ENCODE peak calls at places on chromosomes 3 and 15, in four cellular contexts. N is body of pancreas, Z is GM12864, L is progenitor cell of endocrine pancreas. G is an unnamed sample.

GRCh38 chr3:25113891-25114290 is 314.2 kb upstream of the RARB start:
- DNase-seq in L (no peak), N (no peak), Z (no peak), G (no peak)

GRCh38 chr15:48653216-48653615 is 7.7 kb upstream of the FBN1 start:
- DNase-seq in L (no peak), N (no peak), Z (no peak), G (no peak)

GRCh38 chr3:112128843-112129727 is 4.0 kb downstream of the GCSAM start:
- DNase-seq in Z (peak), L (no peak), N (no peak), G (no peak)

GRCh38 chr3:135915206-135915605 is 50.3 kb upstream of the PPP2R3A start:
- DNase-seq in N (no peak), Z (no peak), L (no peak), G (no peak)

GRCh38 chr15:47803767-47804166 is 86.5 kb downstream of the SEMA6D start:
- DNase-seq in N (no peak), Z (no peak), L (no peak), G (no peak)

GRCh38 chr3:100029689-100030088 is 84.6 kb downstream of the FILIP1L start:
- DNase-seq in Z (no peak), N (no peak), L (no peak), G (no peak)

GRCh38 chr15:41043276-41043675 is 72.8 kb downstream of the INO80 start:
- DNase-seq in Z (no peak), L (no peak), N (no peak), G (no peak)

GRCh38 chr3:70383360-70383831 is 71.0 kb upstream of the MDFIC2 start:
- DNase-seq in Z (peak), N (no peak), L (no peak), G (no peak)

GRCh38 chr3:168847293-168847883 is 751.7 kb upstream of the GOLIM4 start:
- DNase-seq in N (peak), L (no peak), Z (no peak), G (peak)

GRCh38 chr3:150083653-150084037 is 113.0 kb upstream of the PFN2 start:
- DNase-seq in N (no peak), L (no peak), Z (no peak), G (no peak)

GRCh38 chr15:65796610-65797012 is 4.5 kb upstream of the DENND4A start:
- DNase-seq in L (no peak), Z (no peak), N (no peak), G (no peak)

GRCh38 chr3:126867526-126868200 is 115.3 kb upstream of the PLXNA1 start:
- DNase-seq in Z (no peak), N (no peak), L (no peak), G (no peak)

GRCh38 chr3:157695586-157695985 is 192.4 kb upstream of the VEPH1 start:
- DNase-seq in L (no peak), N (no peak), Z (no peak), G (no peak)

GRCh38 chr3:136414476-136414875 is 164.3 kb downstream of the PCCB start:
- DNase-seq in Z (no peak), N (no peak), L (no peak), G (no peak)

GRCh38 chr3:76668653-76669052 is 371.2 kb upstream of the ROBO2 start:
- DNase-seq in L (no peak), Z (no peak), N (no peak), G (no peak)

GRCh38 chr15:57172925-57173324 is 203.4 kb upstream of the CGNL1 start:
- DNase-seq in Z (no peak), L (no peak), N (no peak), G (no peak)

GRCh38 chr3:4507010-4507596 is 14.0 kb downstream of the ITPR1 start:
- DNase-seq in Z (no peak), N (no peak), L (no peak), G (no peak)

GRCh38 chr3:29827756-29828155 is 546.9 kb downstream of the RBMS3 start:
- DNase-seq in Z (no peak), N (no peak), L (no peak), G (no peak)

GRCh38 chr3:84092907-84093306 is 865.9 kb upstream of the CADM2 start:
- DNase-seq in L (no peak), Z (no peak), N (no peak), G (no peak)

GRCh38 chr3:131107637-131108433 is 81.2 kb downstream of the NEK11 start:
- DNase-seq in Z (no peak), L (no peak), N (no peak), G (no peak)

GRCh38 chr15:51139091-51139490 is 44.4 kb upstream of the TNFAIP8L3 start:
- DNase-seq in L (no peak), Z (no peak), N (no peak), G (no peak)

GRCh38 chr15:51134416-51135199 is 39.9 kb upstream of the TNFAIP8L3 start:
- DNase-seq in L (no peak), N (no peak), Z (no peak), G (no peak)

GRCh38 chr15:51133140-51133630 is 38.5 kb upstream of the TNFAIP8L3 start:
- DNase-seq in L (no peak), Z (no peak), N (no peak), G (no peak)

GRCh38 chr15:51135276-51135675 is 40.6 kb upstream of the TNFAIP8L3 start:
- DNase-seq in L (no peak), Z (no peak), N (no peak), G (no peak)

GRCh38 chr15:51137024-51137423 is 42.3 kb upstream of the TNFAIP8L3 start:
- DNase-seq in N (no peak), L (no peak), Z (no peak), G (no peak)
- TF ChIP-seq CTCF in N (no peak), L (no peak), Z (no peak), G (no peak)

GRCh38 chr3:37347941-37348340 is 173.6 kb upstream of the LRRFIP2 start:
- DNase-seq in L (no peak), N (no peak), Z (no peak), G (no peak)
- TF ChIP-seq CTCF in L (no peak), N (no peak), Z (no peak), G (no peak)

DNA sequence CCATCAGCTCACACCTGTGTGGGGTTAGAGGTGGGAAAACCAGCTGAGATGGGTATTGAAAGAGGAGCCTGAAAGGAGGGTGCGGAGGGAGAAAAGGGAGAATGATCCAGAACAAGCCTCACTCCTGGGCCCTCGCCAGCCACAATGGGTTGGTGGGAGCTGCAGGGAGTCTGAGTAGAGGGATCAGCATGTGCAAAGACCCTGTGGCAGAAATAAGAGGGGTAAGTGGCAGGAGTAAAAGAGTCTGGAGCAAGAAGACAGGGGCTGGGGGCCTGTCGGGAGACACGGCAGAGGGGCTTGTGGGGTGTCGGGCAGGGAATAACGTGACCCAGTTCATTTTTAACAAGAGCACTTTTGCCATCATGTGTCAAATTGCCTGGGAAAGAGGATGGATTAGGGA is 34.0 kb downstream of the CCDC33 start:
- DNase-seq in N (no peak), L (no peak), Z (no peak), G (no peak)
- TF ChIP-seq CTCF in N (no peak), L (no peak), Z (no peak), G (no peak)

GRCh38 chr15:73956276-73957086 is 30.2 kb downstream of the LOXL1 start:
- DNase-seq in N (peak), L (no peak), Z (no peak), G (peak)

GRCh38 chr15:73959801-73960200 is 32.3 kb downstream of the STOML1 start:
- DNase-seq in Z (no peak), N (no peak), L (no peak), G (no peak)

GRCh38 chr15:73957785-73958184 is 31.5 kb downstream of the LOXL1 start:
- DNase-seq in N (no peak), L (no peak), Z (no peak), G (no peak)

GRCh38 chr15:73957276-73957675 is 31.0 kb downstream of the LOXL1 start:
- DNase-seq in N (no peak), Z (no peak), L (no peak), G (peak)

DNA sequence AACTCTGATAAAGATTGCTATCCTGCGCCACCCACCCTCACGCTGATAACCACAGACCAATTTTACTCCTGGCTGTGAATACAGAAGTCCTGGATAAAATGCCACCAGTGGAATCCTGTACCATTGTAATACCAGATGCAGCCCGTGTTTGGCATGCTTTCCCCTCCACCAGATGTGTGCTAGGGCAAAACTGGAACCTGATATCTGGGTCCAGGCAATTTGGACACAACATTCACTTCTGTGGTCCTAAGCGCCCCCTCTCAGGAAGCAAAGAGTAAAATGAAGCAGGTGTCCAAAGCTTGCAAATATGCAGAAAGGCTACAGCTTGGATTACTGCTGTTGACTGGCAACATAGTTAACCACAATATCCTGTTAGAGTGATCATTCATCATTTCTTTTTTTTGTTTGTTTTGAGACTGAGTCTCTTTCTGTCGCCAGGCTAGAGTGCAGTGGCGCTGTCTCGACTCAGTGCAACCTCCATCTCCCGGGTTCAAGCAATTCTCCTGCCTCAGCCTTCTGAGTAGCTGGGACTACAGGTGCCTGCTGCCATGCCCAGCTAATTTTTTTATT is 32.8 kb downstream of the LOXL1 start:
- DNase-seq in N (no peak), L (no peak), Z (no peak), G (no peak)
- TF ChIP-seq CTCF in N (no peak), L (no peak), Z (peak), G (no peak)

GRCh38 chr3:115085197-115085865 is 61.8 kb downstream of the ZBTB20 start:
- DNase-seq in Z (no peak), L (no peak), N (no peak), G (no peak)
- TF ChIP-seq CTCF in Z (peak), L (peak), N (no peak), G (no peak)

GRCh38 chr3:30966896-30967295 is 72.4 kb upstream of the GADL1 start:
- DNase-seq in N (no peak), L (no peak), Z (no peak), G (no peak)

GRCh38 chr3:30972449-30972848 is 78.0 kb upstream of the GADL1 start:
- DNase-seq in N (no peak), Z (no peak), L (no peak), G (no peak)

GRCh38 chr3:30964612-30965011 is 70.2 kb upstream of the GADL1 start:
- DNase-seq in Z (peak), L (no peak), N (no peak), G (no peak)

GRCh38 chr3:30970183-30970582 is 75.7 kb upstream of the GADL1 start:
- DNase-seq in L (no peak), Z (no peak), N (no peak), G (peak)
- TF ChIP-seq CTCF in L (no peak), Z (no peak), N (peak), G (no peak)

GRCh38 chr15:93005133-93005532 is 83.9 kb downstream of the RGMA start:
- DNase-seq in L (no peak), Z (no peak), N (no peak), G (no peak)

GRCh38 chr15:92997821-92998220 is 91.2 kb downstream of the RGMA start:
- DNase-seq in L (no peak), N (no peak), Z (no peak), G (no peak)

GRCh38 chr15:93001156-93001555 is 87.9 kb downstream of the RGMA start:
- DNase-seq in N (no peak), Z (no peak), L (no peak), G (no peak)

GRCh38 chr15:93001881-93002280 is 87.1 kb downstream of the RGMA start:
- DNase-seq in L (no peak), N (no peak), Z (no peak), G (no peak)
- TF ChIP-seq CTCF in L (peak), N (no peak), Z (no peak), G (no peak)